ENCODE peak calls at places on chromosome 12, in nine cellular contexts. S, K, H, R, C, Q, Z, V and P are unnamed samples.

GRCh38 chr12:24822121-24822899 is 126.6 kb downstream of the BCAT1 start:
- DNase-seq in R (no peak), C (no peak), Q (peak; percentile 97), H (no peak), V (no peak), S (no peak), K (peak; percentile 83), Z (no peak), P (no peak)

GRCh38 chr12:132593938-132594358 is 16.4 kb downstream of the LRCOL1 start:
- DNase-seq in H (no peak), Z (peak; percentile 63), C (peak; percentile 95), Q (peak; percentile 96), V (peak; percentile 98), R (peak; percentile 69), K (peak; percentile 88), S (peak; percentile 67), P (peak; percentile 95)

GRCh38 chr12:108586306-108586705 is 11.6 kb downstream of the TMEM119 start:
- DNase-seq in S (no peak), R (no peak), C (no peak), K (no peak), Z (no peak), V (no peak), H (no peak), Q (no peak), P (no peak)

GRCh38 chr12:76547526-76547925 is 12.0 kb downstream of the OSBPL8 start:
- DNase-seq in S (no peak), H (no peak), Z (no peak), R (no peak), V (no peak), C (no peak), K (no peak), Q (no peak), P (no peak)

GRCh38 chr12:120539303-120539702 is 5.1 kb downstream of the RNF10 start:
- DNase-seq in K (peak; percentile 38), H (no peak), Z (no peak), R (no peak), S (no peak), V (peak; percentile 45), C (no peak), Q (peak; percentile 38), P (no peak)

GRCh38 chr12:64652346-64652745 is 42.1 kb downstream of the RASSF3 start:
- DNase-seq in Q (no peak), Z (no peak), K (no peak), R (no peak), H (no peak), S (no peak), V (no peak), C (no peak), P (no peak)

GRCh38 chr12:91364591-91365184 is 182.1 kb upstream of the DCN start:
- DNase-seq in H (no peak), C (no peak), S (no peak), K (no peak), Z (no peak), Q (no peak), V (no peak), R (no peak), P (no peak)

GRCh38 chr12:122865268-122866231 is 30.3 kb downstream of the HIP1R start:
- DNase-seq in H (no peak), S (no peak), Q (no peak), K (no peak), R (no peak), C (no peak), V (no peak), Z (no peak), P (peak; percentile 57)

GRCh38 chr12:117486840-117487659 is 125.6 kb upstream of the NOS1 start:
- DNase-seq in C (no peak), R (no peak), V (peak; percentile 89), S (no peak), H (no peak), Z (peak; percentile 78), Q (no peak), K (no peak), P (peak; percentile 62)

GRCh38 chr12:102722147-102722546 is 194.9 kb downstream of the PAH start:
- DNase-seq in H (no peak), K (no peak), Q (no peak), C (no peak), V (no peak), R (no peak), Z (no peak), S (no peak), P (no peak)

GRCh38 chr12:6697584-6698351 is 2.8 kb downstream of the PIANP start:
- DNase-seq in K (peak; percentile 65), S (no peak), Q (peak; percentile 66), C (no peak), Z (no peak), R (peak; percentile 57), V (peak; percentile 51), H (no peak), P (no peak)

GRCh38 chr12:87816186-87816585 is 213.0 kb downstream of the C12orf50 start:
- DNase-seq in K (peak; percentile 70), R (no peak), H (no peak), Q (peak; percentile 98), V (no peak), S (no peak), C (no peak), Z (no peak), P (no peak)

GRCh38 chr12:130014485-130014807 is 110.6 kb upstream of the TMEM132D start:
- DNase-seq in Z (no peak), K (no peak), Q (no peak), R (peak; percentile 3), S (no peak), V (no peak), H (no peak), C (no peak), P (no peak)

GRCh38 chr12:122064034-122064777 is 14.3 kb upstream of the MLXIP start:
- DNase-seq in Z (no peak), K (peak; percentile 98), H (peak; percentile 22), R (peak; percentile 97), S (peak; percentile 70), Q (peak; percentile 99), C (peak; percentile 35), V (peak; percentile 99), P (peak; percentile 90)

GRCh38 chr12:119154435-119154818 is 24.3 kb upstream of the HSPB8 start:
- DNase-seq in Z (no peak), K (no peak), C (no peak), R (no peak), H (no peak), S (no peak), Q (peak; percentile 10), V (no peak), P (no peak)

GRCh38 chr12:219891-220352 is 6.0 kb upstream of the SLC6A12 start:
- DNase-seq in H (peak; percentile 35), Z (peak; percentile 17), S (peak; percentile 46), V (peak; percentile 76), R (peak; percentile 89), Q (peak; percentile 68), C (no peak), K (peak; percentile 28), P (peak; percentile 71)

GRCh38 chr12:68636268-68636667 is 25.6 kb downstream of the RAP1B start:
- DNase-seq in Z (no peak), Q (peak; percentile 69), S (no peak), C (no peak), R (no peak), V (peak; percentile 17), H (no peak), K (peak; percentile 70), P (no peak)

GRCh38 chr12:107635139-107635538 is 50.5 kb upstream of the PWP1 start:
- DNase-seq in H (no peak), V (no peak), Z (no peak), Q (peak; percentile 40), R (no peak), C (no peak), S (no peak), K (peak; percentile 28), P (no peak)

GRCh38 chr12:122943196-122943595 is 23.1 kb downstream of the ABCB9 start:
- DNase-seq in V (no peak), Q (no peak), H (no peak), K (peak; percentile 30), S (no peak), Z (no peak), R (peak; percentile 21), C (no peak), P (no peak)

GRCh38 chr12:65622056-65622455 is 202.2 kb upstream of the HMGA2 start:
- DNase-seq in K (no peak), S (no peak), Q (no peak), H (no peak), C (no peak), R (no peak), V (no peak), Z (no peak), P (no peak)

GRCh38 chr12:6355491-6356373 is 13.9 kb upstream of the TNFRSF1A start:
- DNase-seq in C (no peak), Z (no peak), K (no peak), R (peak; percentile 19), H (no peak), Q (no peak), V (no peak), S (no peak), P (no peak)

GRCh38 chr12:53991077-53991460 is 6.1 kb downstream of the HOXC10 start:
- DNase-seq in Z (no peak), C (no peak), S (peak; percentile 79), V (peak; percentile 86), K (no peak), R (no peak), H (no peak), Q (no peak), P (no peak)

GRCh38 chr12:94875525-94875924 is 128.0 kb downstream of the NDUFA12 start:
- DNase-seq in V (no peak), C (peak; percentile 28), R (peak; percentile 74), H (no peak), Z (peak; percentile 25), S (no peak), K (peak; percentile 10), Q (peak; percentile 51), P (no peak)

GRCh38 chr12:42587564-42588307 is 1.8 kb downstream of the PRICKLE1 start:
- DNase-seq in R (no peak), Z (no peak), S (no peak), Q (peak; percentile 42), H (no peak), V (no peak), K (no peak), C (no peak), P (no peak)

GRCh38 chr12:57093412-57094193 is 4.7 kb downstream of the NAB2 start:
- DNase-seq in K (peak; percentile 94), Z (no peak), Q (peak; percentile 90), R (peak; percentile 54), V (peak; percentile 35), H (peak; percentile 53), S (peak; percentile 70), C (peak; percentile 67), P (peak; percentile 76)

GRCh38 chr12:46472893-46473633 is 100.5 kb upstream of the SLC38A2 start:
- DNase-seq in C (no peak), Q (peak; percentile 60), R (no peak), Z (no peak), V (no peak), K (peak; percentile 90), H (no peak), S (no peak), P (peak; percentile 50)

GRCh38 chr12:88391556-88391955 is 188.7 kb downstream of the KITLG start:
- DNase-seq in R (no peak), Z (no peak), K (peak; percentile 92), Q (peak; percentile 94), C (no peak), S (no peak), H (no peak), V (peak; percentile 32), P (no peak)

GRCh38 chr12:114123108-114123507 is 157.0 kb upstream of the RBM19 start:
- DNase-seq in K (no peak), V (no peak), R (no peak), S (no peak), Q (no peak), Z (no peak), C (no peak), H (no peak), P (no peak)

GRCh38 chr12:133080051-133080618 is 588 bp upstream of the ZNF140 start:
- DNase-seq in S (peak; percentile 99), K (peak; percentile 100), Z (peak; percentile 92), Q (peak; percentile 100), R (peak; percentile 98), C (peak; percentile 98), H (peak; percentile 97), V (peak; percentile 48), P (peak; percentile 99)

GRCh38 chr12:119299130-119299529 is 35.4 kb upstream of the CCDC60 start:
- DNase-seq in S (no peak), Z (no peak), C (no peak), Q (no peak), V (no peak), R (no peak), H (no peak), K (no peak), P (no peak)

GRCh38 chr12:57754411-57755193 is at the start of gene MARCHF9:
- DNase-seq in Z (no peak), K (no peak), C (peak; percentile 73), H (peak; percentile 84), V (peak; percentile 40), Q (no peak), S (peak; percentile 65), R (peak; percentile 53), P (peak; percentile 74)